ENCODE peak calls at places on chromosomes 13 and 19, in five cellular contexts. B is left ventricle myocardium inferior; X is thoracic aorta; G is effector memory CD4-positive, alpha-beta T cell; A is GM23248. C is an unnamed sample. For H3K4me1 and H3K9me3, the result is how much of the 10 kb centered on the place peaks cover.

GRCh38 chr13:67076378-67076777 is 153.8 kb downstream of the PCDH9 start:
- DNase-seq in A (no peak), G (no peak), B (no peak), X (no peak), C (no peak)

GRCh38 chr19:3270908-3271307 is 46.4 kb downstream of the CELF5 start:
- DNase-seq in G (no peak), B (no peak), A (peak), X (no peak), C (no peak)

GRCh38 chr19:33740811-33741396 is 55.8 kb upstream of the KCTD15 start:
- DNase-seq in X (no peak), G (no peak), B (no peak), A (peak), C (no peak)

GRCh38 chr19:19594371-19594770 is 24.1 kb downstream of the PBX4 start:
- DNase-seq in B (no peak), G (no peak), A (no peak), X (no peak), C (no peak)

GRCh38 chr13:20685042-20685441 is 18.5 kb upstream of the IL17D start:
- DNase-seq in B (no peak), X (no peak), A (no peak), G (no peak), C (no peak)

GRCh38 chr19:17560205-17560595 is 4.8 kb downstream of the COLGALT1 start:
- DNase-seq in G (no peak), A (peak), X (no peak), B (no peak), C (peak)

GRCh38 chr19:30682576-30683536 is 310.7 kb downstream of the ZNF536 start:
- DNase-seq in X (peak), G (peak), B (peak), A (peak), C (peak)

GRCh38 chr13:20702945-20703784 is at the start of gene IL17D:
- DNase-seq in A (peak), B (no peak), X (no peak), G (peak), C (peak)

GRCh38 chr13:110216403-110217041 is 90.4 kb downstream of the COL4A1 start:
- DNase-seq in B (no peak), A (peak), G (no peak), X (peak), C (no peak)

GRCh38 chr19:17778621-17779280 is 16.2 kb upstream of the B3GNT3 start:
- DNase-seq in A (no peak), G (no peak), B (no peak), X (no peak), C (no peak)

GRCh38 chr13:113905018-113905417 is 41.1 kb upstream of the GAS6 start:
- DNase-seq in A (no peak), B (no peak), G (no peak), X (no peak), C (no peak)

GRCh38 chr19:19115954-19116353 is 22.3 kb downstream of the TMEM161A start:
- DNase-seq in X (no peak), A (peak), G (peak), B (no peak), C (peak)

GRCh38 chr19:19541572-19541971 is 3.5 kb downstream of the CILP2 start:
- DNase-seq in G (no peak), A (no peak), B (no peak), X (no peak), C (no peak)

GRCh38 chr19:39319892-39320168 is 833 bp downstream of the LRFN1 start:
- DNase-seq in X (no peak), A (no peak), B (no peak), G (no peak), C (no peak)

GRCh38 chr19:33438016-33438671 is 64.6 kb downstream of the CEBPG start:
- DNase-seq in X (no peak), B (peak), A (peak), G (no peak), C (peak)

GRCh38 chr13:114002009-114002544 is 28.2 kb upstream of the C13orf46 start:
- DNase-seq in A (no peak), X (no peak), G (no peak), B (no peak), C (peak)

GRCh38 chr13:74027161-74027779 is 106.9 kb downstream of the KLF12 start:
- DNase-seq in X (no peak), B (no peak), A (no peak), G (no peak), C (no peak)

GRCh38 chr19:40974633-40975037 is 16.4 kb upstream of the CYP2B6 start:
- DNase-seq in B (peak), A (peak), G (peak), X (peak), C (peak)
- H3K4me1 ChIP-seq in B (under half), A (under half), G (under half), X (under half), C (under half)

DNA sequence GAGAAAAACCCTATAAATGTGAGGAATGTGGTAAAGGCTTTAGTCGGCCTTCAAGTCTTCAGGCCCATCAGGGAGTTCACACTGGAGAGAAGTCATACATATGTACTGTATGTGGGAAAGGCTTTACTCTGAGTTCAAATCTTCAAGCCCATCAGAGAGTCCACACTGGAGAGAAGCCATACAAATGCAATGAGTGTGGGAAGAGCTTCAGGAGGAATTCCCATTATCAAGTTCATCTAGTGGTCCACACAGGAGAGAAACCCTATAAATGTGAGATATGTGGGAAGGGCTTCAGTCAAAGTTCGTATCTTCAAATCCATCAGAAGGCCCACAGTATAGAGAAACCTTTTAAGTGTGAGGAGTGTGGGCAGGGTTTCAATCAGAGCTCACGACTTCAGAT is 11.7 kb downstream of the ZNF226 start:
- DNase-seq in G (no peak), X (no peak), B (no peak), A (no peak), C (no peak)
- H3K9me3 ChIP-seq in G (under half), X (half or more), B (half or more), A (under half), C (half or more)

GRCh38 chr13:94556016-94556415 is 39.9 kb downstream of the TGDS start:
- DNase-seq in G (no peak), A (no peak), B (no peak), X (no peak), C (no peak)

GRCh38 chr13:94552095-94552494 is 43.9 kb downstream of the TGDS start:
- DNase-seq in A (no peak), G (no peak), X (no peak), B (no peak), C (no peak)

GRCh38 chr13:94556646-94557045 is 39.3 kb downstream of the TGDS start:
- DNase-seq in G (no peak), A (no peak), B (no peak), X (no peak), C (no peak)

GRCh38 chr13:94550030-94550738 is 45.8 kb downstream of the TGDS start:
- DNase-seq in A (peak), G (no peak), X (no peak), B (no peak), C (no peak)

DNA sequence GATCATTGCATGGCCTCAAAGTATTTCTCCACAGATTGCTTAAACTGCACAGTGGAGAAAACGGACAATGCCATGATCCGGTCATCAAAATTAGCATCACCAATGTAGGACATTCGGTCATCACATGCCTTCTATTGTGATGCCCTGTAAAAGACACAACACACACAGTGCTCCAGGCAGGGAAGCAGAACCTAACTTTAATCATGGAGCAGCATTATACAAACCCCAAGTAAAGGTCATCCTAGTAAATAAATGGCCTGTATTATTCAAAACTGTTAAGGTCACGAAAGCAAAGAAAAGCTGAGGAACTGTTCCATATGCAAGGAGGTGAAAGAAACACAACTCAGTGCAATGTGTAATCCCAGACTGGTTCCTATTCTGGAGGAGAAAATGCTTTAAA is 42.2 kb downstream of the TGDS start:
- DNase-seq in A (no peak), B (no peak), G (no peak), X (no peak), C (no peak)
- H3K27ac ChIP-seq in A (no peak), B (no peak), G (no peak), X (no peak), C (no peak)

DNA sequence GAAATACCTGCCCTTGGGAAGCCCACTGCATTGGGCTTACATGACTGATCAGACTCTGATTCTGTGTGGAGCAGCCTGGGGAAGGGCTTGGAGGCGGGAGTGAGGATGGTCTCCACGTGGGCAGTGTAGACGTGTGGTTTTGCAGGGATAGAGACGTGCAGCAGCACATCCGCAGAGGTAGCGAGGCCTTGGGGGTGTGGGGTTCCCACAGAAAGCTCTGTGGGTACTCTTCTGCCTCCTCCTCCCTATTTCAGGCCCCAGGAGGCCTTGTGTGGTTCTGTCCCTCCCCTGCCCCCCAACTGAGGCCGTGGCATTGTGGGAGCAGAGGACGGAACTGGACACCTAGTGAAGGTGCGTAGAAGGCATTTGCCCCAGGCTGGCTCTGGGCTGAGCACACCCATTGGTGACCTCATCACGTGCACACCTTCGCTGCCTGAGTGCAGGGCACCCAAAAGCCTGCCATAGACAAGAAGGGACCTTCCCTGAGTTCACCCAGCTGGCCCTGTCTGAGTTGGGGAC is 28.9 kb downstream of the PPP1R37 start:
- DNase-seq in A (no peak), G (no peak), X (no peak), B (no peak), C (no peak)
- H3K4me1 ChIP-seq in A (under half), G (under half), X (under half), B (under half), C (under half)

GRCh38 chr19:54694648-54695047 is 29.6 kb upstream of the KIR3DL3 start:
- DNase-seq in G (no peak), A (no peak), X (no peak), B (no peak), C (no peak)

GRCh38 chr19:54692294-54692615 is 29.5 kb downstream of the LILRB4 start:
- DNase-seq in A (no peak), G (no peak), X (no peak), B (no peak), C (no peak)

GRCh38 chr19:54691582-54692293 is 29.0 kb downstream of the LILRB4 start:
- DNase-seq in B (no peak), X (no peak), G (no peak), A (no peak), C (no peak)

GRCh38 chr19:54696117-54696548 is 28.1 kb upstream of the KIR3DL3 start:
- DNase-seq in A (no peak), X (no peak), B (no peak), G (no peak), C (no peak)

GRCh38 chr19:54696766-54697165 is 27.5 kb upstream of the KIR3DL3 start:
- DNase-seq in X (no peak), A (no peak), G (no peak), B (no peak), C (no peak)
- H3K9me3 ChIP-seq in X (under half), A (under half), G (under half), B (under half), C (under half)

DNA sequence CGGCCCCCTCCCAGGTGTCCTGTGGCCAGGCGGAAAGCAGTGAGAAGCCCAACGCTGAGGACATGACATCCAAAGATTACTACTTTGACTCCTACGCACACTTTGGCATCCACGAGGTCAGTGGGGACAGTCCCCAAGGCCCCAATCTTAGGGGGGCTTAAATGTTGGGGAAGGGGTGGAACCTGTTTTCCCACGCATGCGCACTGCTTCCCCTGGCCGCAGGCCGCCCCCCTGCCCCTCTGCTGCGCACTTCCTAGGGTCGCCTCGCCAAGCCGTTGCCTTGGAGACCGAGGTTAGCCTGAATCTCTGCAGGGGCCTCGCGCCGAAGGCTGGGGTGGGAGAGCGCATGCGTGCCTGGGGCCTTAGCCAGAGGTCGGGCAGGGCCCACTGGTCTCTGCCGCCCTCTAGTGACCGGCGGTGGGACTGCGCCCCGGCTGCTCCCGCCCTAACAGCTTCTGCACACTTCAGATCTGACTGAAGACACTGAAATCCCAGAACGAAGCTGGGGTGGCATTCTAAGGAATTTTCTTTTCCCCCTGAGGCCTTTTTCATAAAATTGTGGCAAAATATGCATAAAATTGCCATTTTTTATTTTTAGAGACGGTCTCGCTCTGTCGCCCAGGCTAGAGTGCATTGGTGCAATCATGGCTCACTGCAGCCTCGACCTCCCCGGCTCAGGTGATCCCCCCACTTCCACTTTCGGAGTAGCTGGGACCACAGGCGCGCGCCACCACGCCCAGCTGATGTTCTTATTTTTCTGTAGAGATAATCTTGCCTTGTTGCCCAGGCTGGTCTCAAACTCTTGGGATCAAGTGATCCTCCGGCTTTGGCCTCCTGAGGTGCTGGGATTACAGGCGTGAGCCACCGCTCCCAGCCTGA is 3.6 kb downstream of the PRMT1 start:
- DNase-seq in G (peak), A (peak), X (no peak), B (peak), C (peak)
- H3K27ac ChIP-seq in G (peak), A (no peak), X (peak), B (peak), C (peak)

GRCh38 chr13:44380404-44381165 is 7.0 kb downstream of the SERP2 start:
- DNase-seq in G (no peak), A (peak), X (no peak), B (no peak), C (no peak)

GRCh38 chr13:44384778-44385177 is 11.2 kb downstream of the SERP2 start:
- DNase-seq in X (no peak), B (no peak), G (no peak), A (no peak), C (no peak)

GRCh38 chr13:44385401-44385800 is 11.8 kb downstream of the SERP2 start:
- DNase-seq in A (no peak), X (no peak), G (no peak), B (no peak), C (no peak)

GRCh38 chr13:44383945-44384344 is 10.3 kb downstream of the SERP2 start:
- DNase-seq in G (no peak), X (no peak), B (no peak), A (no peak), C (no peak)

GRCh38 chr13:44382635-44383145 is 9.1 kb downstream of the SERP2 start:
- DNase-seq in B (no peak), A (no peak), X (no peak), G (no peak), C (no peak)
- H3K4me1 ChIP-seq in B (under half), A (under half), X (under half), G (under half), C (under half)

GRCh38 chr19:51145926-51146493 is 3.9 kb downstream of the SIGLEC7 start:
- DNase-seq in B (no peak), X (no peak), G (no peak), A (no peak), C (no peak)
- H3K9me3 ChIP-seq in B (under half), X (under half), G (under half), A (under half), C (under half)

GRCh38 chr13:43434185-43434584 is 352.6 kb downstream of the ENOX1 start:
- DNase-seq in X (no peak), G (no peak), A (no peak), B (peak), C (no peak)
- H3K27ac ChIP-seq in X (no peak), G (no peak), A (no peak), B (peak), C (peak)

DNA sequence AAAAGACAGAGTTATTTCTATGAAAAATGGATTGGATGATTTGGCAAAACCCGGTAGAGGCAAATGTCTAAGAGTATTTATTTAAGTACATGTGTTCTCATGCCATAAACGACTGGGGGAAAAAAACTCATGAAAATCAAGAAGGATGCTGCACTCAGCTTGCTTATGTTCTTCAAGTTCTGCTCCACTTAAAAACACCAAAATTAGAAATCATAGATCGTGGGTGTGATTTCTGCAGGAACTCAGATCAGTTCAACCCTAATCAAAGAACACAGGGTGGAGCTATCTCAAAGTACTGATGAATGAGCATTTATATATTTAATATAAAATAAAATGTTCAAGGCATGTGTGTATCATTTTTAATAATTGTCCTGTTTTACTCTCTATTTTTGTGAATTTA is 103.8 kb downstream of the FGF14 start:
- DNase-seq in X (no peak), A (no peak), B (no peak), G (no peak), C (no peak)
- H3K4me1 ChIP-seq in X (under half), A (under half), B (under half), G (under half), C (under half)

C was measured in psoas muscle.